ENCODE peak calls at places on chromosome 22, in four cellular contexts. R, J, O and E are unnamed samples.

GRCh38 chr22:23241562-23242472 is 61.5 kb downstream of the BCR start:
- DNase-seq in O (no peak), J (no peak), R (no peak), E (no peak)

GRCh38 chr22:17057959-17058814 is 26.6 kb upstream of the IL17RA start:
- DNase-seq in R (peak; percentile 45), O (peak; percentile 84), J (no peak), E (peak; percentile 51)

GRCh38 chr22:36143956-36144355 is 16.6 kb downstream of the APOL3 start:
- DNase-seq in O (no peak), J (no peak), R (no peak), E (no peak)

GRCh38 chr22:17734197-17734596 is 40.1 kb downstream of the BID start:
- DNase-seq in J (peak; percentile 8), O (no peak), R (no peak), E (no peak)

GRCh38 chr22:31378123-31378522 is 21.3 kb upstream of the DRG1 start:
- DNase-seq in J (no peak), O (no peak), R (no peak), E (no peak)

GRCh38 chr22:37043828-37044538 is 7.6 kb upstream of the KCTD17 start:
- DNase-seq in R (peak; percentile 47), J (no peak), O (no peak), E (peak; percentile 24)

GRCh38 chr22:30876221-30876751 is 92.3 kb downstream of the MORC2 start:
- DNase-seq in J (no peak), O (no peak), R (no peak), E (no peak)

GRCh38 chr22:20567371-20567847 is 60.0 kb downstream of the MED15 start:
- DNase-seq in R (no peak), O (no peak), J (no peak), E (no peak)

GRCh38 chr22:50473088-50473487 is 1.7 kb downstream of the SBF1 start:
- DNase-seq in R (peak; percentile 43), O (no peak), J (no peak), E (peak; percentile 15)

GRCh38 chr22:19940536-19941364 is 822 bp upstream of the COMT start:
- DNase-seq in O (no peak), J (no peak), R (no peak), E (no peak)

GRCh38 chr22:50676211-50676636 is 3.6 kb downstream of the SHANK3 start:
- DNase-seq in O (no peak), R (no peak), J (no peak), E (no peak)

GRCh38 chr22:37599161-37599560 is 9.5 kb upstream of the GGA1 start:
- DNase-seq in O (no peak), J (no peak), R (no peak), E (no peak)

GRCh38 chr22:42301072-42301741 is 30.8 kb upstream of the TCF20 start:
- DNase-seq in O (no peak), R (no peak), J (no peak), E (no peak)

GRCh38 chr22:28801845-28802594 is 1.7 kb upstream of the XBP1 start:
- DNase-seq in J (no peak), O (no peak), R (no peak), E (no peak)

GRCh38 chr22:36368359-36368983 is 19.3 kb downstream of the MYH9 start:
- DNase-seq in O (no peak), R (no peak), J (no peak), E (no peak)

GRCh38 chr22:35150163-35151107 is 84.5 kb downstream of the ISX start:
- DNase-seq in J (no peak), R (peak; percentile 24), O (peak; percentile 94), E (peak; percentile 20)

GRCh38 chr22:37058917-37059701 is 7.6 kb downstream of the KCTD17 start:
- DNase-seq in R (no peak), J (no peak), O (no peak), E (no peak)

GRCh38 chr22:35409783-35410662 is 10.1 kb downstream of the MCM5 start:
- DNase-seq in R (no peak), J (peak; percentile 91), O (no peak), E (no peak)

GRCh38 chr22:49296561-49296960 is 531.1 kb downstream of the BRD1 start:
- DNase-seq in J (no peak), R (no peak), O (peak; percentile 23), E (no peak)
- TF ChIP-seq SIN3A in J (no peak), R (no peak), O (no peak), E (no peak)

GRCh38 chr22:21633481-21633880 is 921 bp downstream of the CCDC116 start:
- DNase-seq in O (no peak), R (no peak), J (no peak), E (no peak)
- TF ChIP-seq SIN3A in O (no peak), R (no peak), J (no peak), E (no peak)

GRCh38 chr22:46934746-46935491 is 172.5 kb downstream of the TBC1D22A start:
- DNase-seq in R (peak; percentile 76), O (peak; percentile 42), J (peak; percentile 17), E (peak; percentile 51)

GRCh38 chr22:46933040-46933439 is 170.6 kb downstream of the TBC1D22A start:
- DNase-seq in O (no peak), J (no peak), R (no peak), E (no peak)

GRCh38 chr22:46931881-46932280 is 169.4 kb downstream of the TBC1D22A start:
- DNase-seq in J (no peak), O (no peak), R (no peak), E (no peak)

GRCh38 chr22:46934172-46934745 is 171.8 kb downstream of the TBC1D22A start:
- DNase-seq in R (no peak), O (no peak), J (no peak), E (no peak)

GRCh38 chr22:46933526-46933925 is 171.1 kb downstream of the TBC1D22A start:
- DNase-seq in R (no peak), J (no peak), O (peak; percentile 31), E (no peak)
- TF ChIP-seq SIN3A in R (no peak), J (no peak), O (no peak), E (no peak)

GRCh38 chr22:40542821-40543540 is 93.5 kb downstream of the MRTFA start:
- DNase-seq in R (no peak), O (no peak), J (no peak), E (no peak)
- TF ChIP-seq SIN3A in R (no peak), O (no peak), J (no peak), E (no peak)

GRCh38 chr22:26888887-26889286 is 231.5 kb downstream of the MIAT start:
- DNase-seq in R (no peak), J (no peak), O (no peak), E (no peak)

GRCh38 chr22:26885441-26886261 is 228.3 kb downstream of the MIAT start:
- DNase-seq in J (no peak), O (peak; percentile 19), R (no peak), E (no peak)

GRCh38 chr22:26889794-26890193 is 232.4 kb downstream of the MIAT start:
- DNase-seq in J (no peak), R (no peak), O (no peak), E (no peak)

GRCh38 chr22:26887916-26888315 is 230.5 kb downstream of the MIAT start:
- DNase-seq in O (peak; percentile 14), R (no peak), J (no peak), E (no peak)

GRCh38 chr22:26887456-26887855 is 230.1 kb downstream of the MIAT start:
- DNase-seq in J (no peak), O (no peak), R (no peak), E (no peak)
- TF ChIP-seq SIN3A in J (no peak), O (no peak), R (no peak), E (no peak)